ENCODE peak calls at places on chromosomes 3 and 15, in eight cellular contexts. Z is left ventricle myocardium inferior, J is cardiac muscle cell, T is thoracic aorta, K is foreskin fibroblast, G is GM13976, X is MM.1S, V is heart right ventricle. P is an unnamed sample.

GRCh38 chr3:73625124-73625665 is 454 bp upstream of the PDZRN3 start:
- DNase-seq in Z (peak; percentile 54), J (peak; percentile 83), T (no peak), K (peak; percentile 63), G (peak; percentile 10), X (no peak), V (peak; percentile 30), P (no peak)

GRCh38 chr3:53092942-53093341 is 37.3 kb downstream of the RFT1 start:
- DNase-seq in Z (no peak), J (no peak), T (no peak), K (no peak), G (no peak), X (no peak), V (no peak), P (no peak)

GRCh38 chr15:59140422-59141226 is 35.7 kb downstream of the CCNB2 start:
- DNase-seq in Z (no peak), J (no peak), T (no peak), K (no peak), G (peak; percentile 55), X (no peak), V (no peak), P (no peak)

GRCh38 chr3:97827741-97828471 is 6.1 kb downstream of the CRYBG3 start:
- DNase-seq in Z (no peak), J (no peak), T (no peak), K (no peak), G (no peak), X (no peak), V (no peak), P (no peak)

GRCh38 chr15:85168642-85169173 is 187.1 kb downstream of the PDE8A start:
- DNase-seq in Z (no peak), J (peak; percentile 37), T (no peak), K (no peak), G (peak; percentile 71), X (peak; percentile 85), V (no peak), P (no peak)

GRCh38 chr3:4581905-4582611 is 88.9 kb downstream of the ITPR1 start:
- DNase-seq in Z (no peak), J (no peak), T (no peak), K (no peak), G (no peak), X (no peak), V (no peak), P (no peak)

GRCh38 chr3:159620873-159621272 is 367.8 kb upstream of the IL12A start:
- DNase-seq in Z (no peak), J (no peak), T (no peak), K (peak; percentile 76), G (no peak), X (no peak), V (no peak), P (no peak)

GRCh38 chr3:195885036-195885871 is 23.1 kb downstream of the TNK2 start:
- DNase-seq in Z (peak; percentile 49), J (peak; percentile 71), T (no peak), K (no peak), G (no peak), X (no peak), V (peak; percentile 52), P (no peak)

GRCh38 chr3:126360714-126361060 is 3.5 kb upstream of the KLF15 start:
- DNase-seq in Z (no peak), J (no peak), T (no peak), K (no peak), G (no peak), X (no peak), V (no peak), P (no peak)

GRCh38 chr3:156471431-156471830 is 83.5 kb downstream of the SSR3 start:
- DNase-seq in Z (no peak), J (peak; percentile 21), T (no peak), K (no peak), G (no peak), X (no peak), V (no peak), P (no peak)

GRCh38 chr3:156473341-156473740 is 81.6 kb downstream of the SSR3 start:
- DNase-seq in Z (no peak), J (no peak), T (no peak), K (no peak), G (no peak), X (no peak), V (no peak), P (no peak)

GRCh38 chr3:156477306-156477705 is 77.6 kb downstream of the SSR3 start:
- DNase-seq in Z (no peak), J (peak; percentile 23), T (no peak), K (peak; percentile 33), G (no peak), X (no peak), V (no peak), P (no peak)

GRCh38 chr3:156472150-156472549 is 82.8 kb downstream of the SSR3 start:
- DNase-seq in Z (no peak), J (no peak), T (no peak), K (no peak), G (no peak), X (peak; percentile 46), V (no peak), P (no peak)

DNA sequence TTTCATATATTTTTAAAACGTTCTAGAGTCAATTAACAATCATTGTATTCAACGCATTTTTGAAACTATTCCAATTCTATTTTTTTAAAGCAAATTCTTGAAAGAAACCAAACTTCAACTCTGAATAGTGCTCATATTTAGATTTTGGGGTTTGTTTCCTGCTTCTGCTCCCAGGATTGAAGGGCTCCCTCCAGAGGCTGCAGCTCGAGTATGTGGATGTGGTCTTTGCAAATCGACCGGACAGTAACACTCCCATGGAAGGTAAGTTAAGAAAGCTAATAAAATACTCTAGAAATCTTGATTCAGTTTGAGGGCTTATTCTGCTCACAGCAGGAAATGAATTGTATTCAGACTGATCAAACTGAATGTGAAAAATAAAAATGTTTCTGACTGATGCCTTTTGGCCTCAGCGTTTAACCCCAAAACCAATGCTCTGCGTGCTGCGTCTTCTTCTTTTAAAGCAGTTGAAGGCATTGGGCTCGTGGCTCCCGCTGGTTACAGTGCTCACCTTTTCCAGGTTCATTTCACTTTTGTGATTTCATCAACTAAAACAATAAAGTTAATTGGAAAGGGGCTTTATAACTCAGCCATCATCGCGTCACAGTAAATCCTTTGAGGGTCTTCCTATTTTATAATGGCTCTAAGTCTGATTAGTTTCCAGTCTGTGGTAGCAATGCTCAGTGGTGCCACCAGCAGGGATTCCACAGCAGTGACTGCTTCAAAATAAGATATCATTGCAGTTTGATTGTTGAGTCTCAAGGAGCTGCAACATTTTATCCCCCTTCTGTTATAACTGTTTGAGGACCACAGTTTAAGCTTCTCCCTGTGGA is 80.1 kb downstream of the SSR3 start:
- DNase-seq in Z (no peak), J (peak; percentile 55), T (no peak), K (no peak), G (no peak), X (no peak), V (no peak), P (no peak)
- TF ChIP-seq CTCF in Z (peak; percentile 48), J (peak; percentile 46), T (no peak), K (peak; percentile 44), G (peak; percentile 51), X (peak; percentile 57), V (peak; percentile 29), P (no peak)

GRCh38 chr3:112508261-112508660 is 9.0 kb upstream of the BTLA start:
- DNase-seq in Z (no peak), J (no peak), T (no peak), K (no peak), G (no peak), X (no peak), V (no peak), P (no peak)
- TF ChIP-seq CTCF in Z (no peak), J (no peak), T (no peak), K (no peak), G (no peak), X (no peak), V (no peak), P (no peak)

DNA sequence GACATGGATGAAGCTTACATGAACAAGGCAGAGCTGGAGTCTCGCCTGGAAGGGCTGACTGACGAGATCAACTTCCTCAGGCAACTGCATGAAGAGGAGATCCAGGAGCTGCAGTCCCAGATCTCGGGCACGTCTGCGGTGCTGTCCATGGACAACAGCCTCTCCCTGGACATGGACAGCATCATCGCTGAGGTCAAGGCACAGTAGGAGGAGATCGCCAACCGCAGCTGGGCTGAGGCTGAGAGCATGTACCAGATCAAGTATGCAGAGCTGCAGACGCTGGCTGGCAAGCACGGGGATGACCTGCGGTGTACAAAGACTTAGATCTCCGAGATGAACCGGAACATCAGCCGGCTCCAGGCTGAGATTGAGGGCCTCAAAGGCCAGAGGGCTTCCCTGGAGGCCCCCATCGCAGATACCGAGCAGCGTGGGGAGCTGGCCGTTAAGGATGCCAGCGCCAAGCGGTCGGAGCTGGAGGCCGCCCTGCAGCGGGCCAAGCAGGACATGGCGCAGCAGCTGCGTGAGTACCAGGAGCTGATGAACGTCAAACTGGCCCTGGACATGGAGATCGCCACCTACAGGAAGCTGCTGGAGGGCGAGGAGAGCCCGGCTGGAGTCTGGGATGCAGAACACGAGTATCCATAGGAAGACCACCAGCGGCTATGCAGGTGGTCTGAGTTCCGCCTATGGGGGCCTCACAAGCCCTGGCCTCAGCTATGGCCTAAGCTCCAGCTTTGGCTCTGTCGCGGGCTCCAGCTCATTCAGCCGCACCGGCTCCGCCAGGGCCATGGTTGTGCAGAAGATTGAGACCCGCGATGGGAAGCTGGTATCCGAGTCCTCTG is 77.6 kb downstream of the CLDN11 start:
- DNase-seq in Z (no peak), J (no peak), T (no peak), K (no peak), G (no peak), X (no peak), V (no peak), P (no peak)
- TF ChIP-seq CTCF in Z (no peak), J (peak; percentile 14), T (no peak), K (no peak), G (no peak), X (no peak), V (no peak), P (no peak)

GRCh38 chr3:189512039-189512438 is 119.2 kb upstream of the TP63 start:
- DNase-seq in Z (no peak), J (no peak), T (no peak), K (no peak), G (peak; percentile 15), X (no peak), V (no peak), P (no peak)
- TF ChIP-seq CTCF in Z (no peak), J (no peak), T (no peak), K (no peak), G (peak; percentile 52), X (no peak), V (no peak), P (no peak)

GRCh38 chr3:50003766-50004278 is 63.9 kb downstream of the RBM6 start:
- DNase-seq in Z (no peak), J (no peak), T (no peak), K (no peak), G (no peak), X (no peak), V (no peak), P (no peak)

GRCh38 chr3:49997862-49998261 is 57.9 kb downstream of the RBM6 start:
- DNase-seq in Z (no peak), J (no peak), T (no peak), K (no peak), G (no peak), X (no peak), V (no peak), P (no peak)

GRCh38 chr3:50003216-50003615 is 63.3 kb downstream of the RBM6 start:
- DNase-seq in Z (no peak), J (no peak), T (no peak), K (peak; percentile 7), G (no peak), X (no peak), V (no peak), P (no peak)

GRCh38 chr3:49994476-49994875 is 54.5 kb downstream of the RBM6 start:
- DNase-seq in Z (no peak), J (no peak), T (no peak), K (no peak), G (no peak), X (no peak), V (no peak), P (no peak)

GRCh38 chr3:49998326-49998725 is 58.4 kb downstream of the RBM6 start:
- DNase-seq in Z (no peak), J (no peak), T (no peak), K (peak; percentile 52), G (no peak), X (no peak), V (no peak), P (no peak)
- TF ChIP-seq CTCF in Z (no peak), J (no peak), T (no peak), K (no peak), G (no peak), X (no peak), V (no peak), P (no peak)